ENCODE peak calls at places on chromosome 18, in seven cellular contexts. W is Panc1, S is WERI-Rb-1, Z is AG04450, I is osteocyte, A is cardiac fibroblast, G is left ventricle myocardium inferior. B is an unnamed sample.

GRCh38 chr18:63271881-63272299 is 47.7 kb downstream of the BCL2 start:
- DNase-seq in S (no peak), G (no peak), I (no peak), W (no peak), Z (no peak), A (no peak), B (no peak)

GRCh38 chr18:10726198-10727068 is 200.6 kb downstream of the NAPG start:
- DNase-seq in W (no peak), A (no peak), G (no peak), Z (no peak), I (no peak), S (peak), B (peak)

GRCh38 chr18:6963452-6964097 is 154.0 kb downstream of the LAMA1 start:
- DNase-seq in Z (no peak), W (no peak), I (no peak), G (no peak), S (no peak), A (no peak), B (no peak)

GRCh38 chr18:54149078-54149697 is 75.3 kb downstream of the MBD2 start:
- DNase-seq in I (no peak), G (no peak), W (peak), Z (peak), S (no peak), A (peak), B (no peak)

GRCh38 chr18:75282746-75283145 is 72.1 kb downstream of the TSHZ1 start:
- DNase-seq in S (no peak), G (no peak), Z (no peak), A (no peak), I (no peak), W (no peak), B (no peak)

GRCh38 chr18:69874058-69874457 is 73.6 kb downstream of the CD226 start:
- DNase-seq in A (peak), S (no peak), W (no peak), Z (no peak), I (no peak), G (no peak), B (no peak)

GRCh38 chr18:68275616-68276015 is 439.3 kb downstream of the TMX3 start:
- DNase-seq in S (no peak), Z (peak), A (peak), G (no peak), I (no peak), W (no peak), B (no peak)

GRCh38 chr18:68803371-68803770 is 5.5 kb downstream of the CCDC102B start:
- DNase-seq in G (peak), Z (peak), I (no peak), S (peak), W (no peak), A (peak), B (no peak)

GRCh38 chr18:3148930-3149535 is 70.7 kb downstream of the MYOM1 start:
- DNase-seq in I (no peak), S (no peak), Z (no peak), A (peak), G (no peak), W (no peak), B (no peak)

GRCh38 chr18:50879302-50880107 is 587 bp downstream of the ME2 start:
- DNase-seq in W (no peak), Z (no peak), G (no peak), A (peak), I (no peak), S (peak), B (peak)

GRCh38 chr18:28594034-28594433 is 417.1 kb upstream of the CDH2 start:
- DNase-seq in S (no peak), I (no peak), G (no peak), A (no peak), W (no peak), Z (no peak), B (no peak)

GRCh38 chr18:12921178-12921577 is 26.6 kb upstream of the SEH1L start:
- DNase-seq in G (no peak), Z (no peak), S (no peak), A (no peak), W (no peak), I (no peak), B (no peak)

GRCh38 chr18:63427566-63427965 is 5.3 kb upstream of the VPS4B start:
- DNase-seq in G (no peak), Z (no peak), A (no peak), I (no peak), S (no peak), W (no peak), B (no peak)

GRCh38 chr18:68376931-68377330 is 338.0 kb downstream of the TMX3 start:
- DNase-seq in G (no peak), I (no peak), W (no peak), Z (no peak), A (no peak), S (no peak), B (no peak)

GRCh38 chr18:70181015-70181414 is 24.5 kb downstream of the RTTN start:
- DNase-seq in I (no peak), Z (peak), A (peak), W (no peak), S (no peak), G (no peak), B (no peak)

GRCh38 chr18:44852818-44853217 is 172.1 kb downstream of the SETBP1 start:
- DNase-seq in W (no peak), S (no peak), I (no peak), Z (no peak), G (no peak), A (no peak), B (no peak)

GRCh38 chr18:13680612-13681011 is 45.7 kb downstream of the FAM210A start:
- DNase-seq in G (peak), W (no peak), I (no peak), A (peak), Z (no peak), S (peak), B (no peak)

GRCh38 chr18:8607776-8608682 is 1.2 kb upstream of the RAB12 start:
- DNase-seq in W (no peak), G (no peak), I (no peak), A (peak), Z (peak), S (no peak), B (no peak)
- TF ChIP-seq CTCF in W (no peak), G (no peak), I (no peak), A (no peak), Z (no peak), S (no peak), B (no peak)

GRCh38 chr18:22933206-22933957 is at the start of gene RBBP8:
- DNase-seq in Z (peak), G (peak), W (peak), I (peak), A (peak), S (peak), B (peak)
- TF ChIP-seq CTCF in Z (no peak), G (no peak), W (no peak), I (peak), A (no peak), S (no peak), B (peak)

DNA sequence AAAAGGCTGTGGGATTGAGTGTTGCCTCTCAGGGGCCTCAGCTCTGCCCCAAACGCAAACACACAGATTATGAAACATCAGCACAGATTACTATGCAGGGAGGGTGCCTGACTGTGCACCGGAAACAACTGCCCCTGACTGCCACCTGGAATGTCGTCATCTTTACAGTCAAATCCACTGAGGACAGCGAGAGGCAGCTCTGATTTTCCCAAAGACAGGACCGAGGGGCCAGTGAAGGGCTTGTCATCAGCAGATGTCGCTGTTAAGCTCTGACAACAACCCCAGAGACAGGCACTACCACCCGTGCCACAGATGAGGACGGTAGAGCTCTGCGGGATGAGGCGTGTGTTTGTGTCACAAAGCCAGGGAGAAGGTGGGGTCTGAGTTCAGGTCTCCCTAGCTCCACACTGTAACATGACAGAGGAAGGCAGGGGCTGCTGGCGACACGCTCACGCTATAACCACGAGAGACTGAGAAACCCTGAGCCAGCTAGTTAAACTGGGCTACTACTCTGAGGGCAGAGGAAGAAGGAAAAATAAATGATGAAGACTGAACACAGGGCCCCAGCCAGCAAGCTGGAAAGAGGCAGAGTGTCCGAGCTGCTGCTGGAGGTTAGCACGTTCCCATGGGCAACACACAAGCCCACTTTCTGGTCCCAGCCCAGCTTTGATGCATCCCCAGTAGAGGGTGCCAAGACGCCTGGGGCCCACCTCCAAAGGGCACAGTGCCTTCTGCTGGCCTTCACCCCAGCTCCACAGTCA is 47.0 kb downstream of the PARD6G start:
- DNase-seq in A (no peak), W (peak), Z (no peak), I (no peak), G (no peak), S (peak), B (no peak)
- TF ChIP-seq CTCF in A (no peak), W (no peak), Z (peak), I (peak), G (peak), S (peak), B (no peak)

GRCh38 chr18:35661483-35662146 is 80.1 kb downstream of the GALNT1 start:
- DNase-seq in W (no peak), A (no peak), Z (no peak), I (no peak), G (no peak), S (no peak), B (no peak)
- TF ChIP-seq CTCF in W (no peak), A (peak), Z (peak), I (peak), G (no peak), S (no peak), B (no peak)

GRCh38 chr18:58785171-58785805 is 79.4 kb upstream of the ZNF532 start:
- DNase-seq in A (peak), I (no peak), Z (peak), S (no peak), G (no peak), W (peak), B (peak)
- TF ChIP-seq CTCF in A (peak), I (no peak), Z (no peak), S (no peak), G (no peak), W (no peak), B (no peak)

GRCh38 chr18:459801-460200 is 40.7 kb downstream of the COLEC12 start:
- DNase-seq in I (no peak), Z (no peak), W (no peak), S (no peak), A (peak), G (no peak), B (no peak)
- TF ChIP-seq CTCF in I (no peak), Z (no peak), W (no peak), S (no peak), A (no peak), G (no peak), B (no peak)

GRCh38 chr18:25915907-25916306 is 174.5 kb downstream of the SS18 start:
- DNase-seq in A (no peak), Z (no peak), I (no peak), S (no peak), G (no peak), W (no peak), B (no peak)
- TF ChIP-seq CTCF in A (peak), Z (peak), I (no peak), S (no peak), G (no peak), W (peak), B (no peak)

GRCh38 chr18:48828713-48829442 is 121.9 kb downstream of the SMAD7 start:
- DNase-seq in W (no peak), Z (no peak), A (no peak), S (peak), G (no peak), I (peak), B (no peak)
- TF ChIP-seq CTCF in W (no peak), Z (no peak), A (no peak), S (peak), G (no peak), I (peak), B (no peak)

B was measured in prostate gland.